ENCODE peak calls at places on chromosome 16, in nine cellular contexts. X, C, K, I, Q, T, E, W and A are unnamed samples. For H3K4me1, the result is how much of the 10 kb centered on the place peaks cover.

GRCh38 chr16:11621539-11621919 is 34.8 kb upstream of the LITAF start:
- DNase-seq in X (no peak), C (no peak), K (peak), I (no peak), Q (no peak), T (no peak), E (no peak), W (no peak), A (no peak)

GRCh38 chr16:57151369-57151768 is 34.5 kb downstream of the PSME3IP1 start:
- DNase-seq in X (no peak), C (no peak), K (no peak), I (no peak), Q (no peak), T (no peak), E (peak), W (no peak), A (no peak)

GRCh38 chr16:84607694-84608093 is 10.2 kb downstream of the COTL1 start:
- DNase-seq in X (no peak), C (no peak), K (peak), I (peak), Q (no peak), T (no peak), E (no peak), W (no peak), A (no peak)

GRCh38 chr16:4443271-4443670 is 17.6 kb downstream of the DNAJA3 start:
- DNase-seq in X (no peak), C (no peak), K (no peak), I (no peak), Q (no peak), T (no peak), E (no peak), W (no peak), A (no peak)

GRCh38 chr16:56470232-56470631 is 18.9 kb downstream of the OGFOD1 start:
- DNase-seq in X (no peak), C (no peak), K (no peak), I (no peak), Q (no peak), T (peak), E (no peak), W (no peak), A (no peak)

GRCh38 chr16:67917140-67917851 is 14.4 kb downstream of the CTRL start:
- DNase-seq in X (no peak), C (no peak), K (no peak), I (no peak), Q (no peak), T (no peak), E (no peak), W (no peak), A (peak)

GRCh38 chr16:66247516-66248089 is 118.9 kb upstream of the CDH5 start:
- DNase-seq in X (no peak), C (peak), K (no peak), I (peak), Q (no peak), T (no peak), E (no peak), W (peak), A (no peak)

GRCh38 chr16:64094992-64095579 is 1026.8 kb downstream of the CDH11 start:
- DNase-seq in X (no peak), C (peak), K (no peak), I (no peak), Q (no peak), T (peak), E (no peak), W (peak), A (no peak)

GRCh38 chr16:8866118-8866883 is 2.5 kb downstream of the CARHSP1 start:
- DNase-seq in X (no peak), C (peak), K (no peak), I (no peak), Q (no peak), T (no peak), E (peak), W (no peak), A (no peak)

GRCh38 chr16:2008009-2008526 is 1.6 kb downstream of the ZNF598 start:
- DNase-seq in X (no peak), C (peak), K (no peak), I (peak), Q (no peak), T (peak), E (no peak), W (peak), A (no peak)

GRCh38 chr16:3503513-3503912 is 2.7 kb downstream of the CLUAP1 start:
- DNase-seq in X (no peak), C (no peak), K (peak), I (peak), Q (no peak), T (peak), E (no peak), W (no peak), A (no peak)

GRCh38 chr16:2715519-2715918 is 4.5 kb downstream of the PRSS27 start:
- DNase-seq in X (no peak), C (peak), K (peak), I (peak), Q (no peak), T (peak), E (peak), W (peak), A (peak)

GRCh38 chr16:576197-576822 is 6.5 kb downstream of the PIGQ start:
- DNase-seq in X (no peak), C (no peak), K (no peak), I (no peak), Q (no peak), T (no peak), E (no peak), W (no peak), A (no peak)

GRCh38 chr16:578232-578869 is 8.6 kb downstream of the PIGQ start:
- DNase-seq in X (no peak), C (no peak), K (no peak), I (no peak), Q (no peak), T (no peak), E (no peak), W (no peak), A (no peak)

GRCh38 chr16:575354-576196 is 5.8 kb downstream of the PIGQ start:
- DNase-seq in X (no peak), C (no peak), K (no peak), I (no peak), Q (no peak), T (no peak), E (no peak), W (no peak), A (no peak)

GRCh38 chr16:577796-578195 is 8.0 kb downstream of the PIGQ start:
- DNase-seq in X (no peak), C (no peak), K (no peak), I (no peak), Q (no peak), T (no peak), E (no peak), W (no peak), A (no peak)

GRCh38 chr16:576823-577201 is 7.0 kb downstream of the PIGQ start:
- DNase-seq in X (no peak), C (no peak), K (no peak), I (no peak), Q (no peak), T (no peak), E (peak), W (no peak), A (no peak)
- TF ChIP-seq CTCF in X (no peak), C (no peak), K (no peak), I (no peak), Q (no peak), T (no peak), E (peak), W (no peak), A (no peak)

GRCh38 chr16:86363057-86363490 is 147.3 kb upstream of the FOXF1 start:
- DNase-seq in X (no peak), C (peak), K (no peak), I (no peak), Q (no peak), T (peak), E (no peak), W (peak), A (no peak)

GRCh38 chr16:86364653-86365380 is 145.5 kb upstream of the FOXF1 start:
- DNase-seq in X (no peak), C (no peak), K (no peak), I (no peak), Q (no peak), T (no peak), E (no peak), W (no peak), A (no peak)

GRCh38 chr16:86367291-86368072 is 142.8 kb upstream of the FOXF1 start:
- DNase-seq in X (no peak), C (no peak), K (no peak), I (no peak), Q (no peak), T (no peak), E (no peak), W (no peak), A (no peak)

GRCh38 chr16:86363836-86364618 is 146.3 kb upstream of the FOXF1 start:
- DNase-seq in X (no peak), C (peak), K (no peak), I (no peak), Q (no peak), T (no peak), E (no peak), W (no peak), A (no peak)

DNA sequence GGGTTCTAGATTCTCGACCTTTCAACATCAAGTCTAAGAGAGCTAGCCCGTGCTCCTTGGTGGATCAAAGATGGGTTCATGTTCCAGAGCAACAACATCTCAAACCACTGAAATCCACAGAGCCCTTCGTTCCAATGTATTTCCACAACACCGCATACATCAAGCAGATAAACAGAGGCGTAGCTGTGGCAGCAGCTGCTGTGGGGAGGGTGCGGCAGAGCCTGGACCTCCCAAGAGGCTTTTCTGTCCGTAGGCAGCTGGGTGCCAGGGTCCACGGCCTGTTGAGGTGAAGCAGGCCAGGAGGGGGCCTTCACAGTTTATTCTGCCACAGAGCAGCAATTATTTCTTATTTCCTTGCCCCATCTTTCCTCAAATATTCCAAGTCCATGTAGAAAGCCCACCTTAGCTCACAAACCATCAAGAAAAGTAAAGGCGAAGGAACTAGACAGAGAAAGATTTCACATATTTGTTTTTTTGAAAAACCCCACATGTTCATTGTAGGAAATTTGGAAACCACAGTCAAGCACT is 144.8 kb upstream of the FOXF1 start:
- DNase-seq in X (no peak), C (no peak), K (no peak), I (no peak), Q (no peak), T (no peak), E (no peak), W (peak), A (no peak)
- H3K4me1 ChIP-seq in X (under half), C (under half), K (under half), I (under half), Q (under half), T (under half), E (under half), W (under half), A (under half)

GRCh38 chr16:86072328-86073102 is 173.6 kb downstream of the IRF8 start:
- DNase-seq in X (no peak), C (peak), K (peak), I (peak), Q (no peak), T (peak), E (peak), W (peak), A (no peak)

GRCh38 chr16:86073763-86074493 is 175.0 kb downstream of the IRF8 start:
- DNase-seq in X (no peak), C (no peak), K (no peak), I (peak), Q (no peak), T (no peak), E (peak), W (no peak), A (no peak)

GRCh38 chr16:86071611-86072240 is 172.8 kb downstream of the IRF8 start:
- DNase-seq in X (no peak), C (no peak), K (no peak), I (no peak), Q (no peak), T (no peak), E (no peak), W (no peak), A (no peak)

GRCh38 chr16:86074651-86075487 is 175.9 kb downstream of the IRF8 start:
- DNase-seq in X (no peak), C (no peak), K (no peak), I (peak), Q (no peak), T (peak), E (peak), W (peak), A (no peak)

DNA sequence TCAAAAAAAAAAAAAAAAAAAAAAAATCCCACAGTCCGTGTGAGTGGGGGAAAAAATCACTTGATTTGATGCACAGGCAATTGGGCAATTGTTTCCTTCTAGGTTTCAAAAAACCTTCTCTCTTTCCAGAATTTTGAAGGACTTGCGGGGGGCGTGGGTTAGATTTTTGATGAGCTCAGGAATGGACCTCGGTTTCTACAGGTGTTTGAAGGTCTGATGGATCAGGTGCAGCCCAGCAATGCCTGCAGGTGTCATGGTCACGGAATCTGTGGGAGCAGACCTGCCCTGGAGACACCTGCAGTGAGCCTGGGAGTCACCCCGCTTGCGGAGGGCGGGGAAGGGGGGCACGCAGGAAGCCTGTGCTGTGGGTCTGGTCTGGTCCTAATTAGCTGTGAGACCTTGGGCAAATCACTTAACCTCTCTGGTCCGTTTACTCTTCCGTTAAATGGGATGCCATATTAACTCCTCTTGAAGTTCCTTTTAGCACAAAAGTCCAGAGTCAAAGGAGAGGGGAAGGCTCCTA is 174.2 kb downstream of the IRF8 start:
- DNase-seq in X (no peak), C (no peak), K (no peak), I (peak), Q (no peak), T (no peak), E (no peak), W (no peak), A (no peak)
- TF ChIP-seq CTCF in X (no peak), C (no peak), K (peak), I (no peak), Q (peak), T (no peak), E (peak), W (no peak), A (no peak)

GRCh38 chr16:51150894-51151320 is at the start of gene SALL1:
- DNase-seq in X (no peak), C (peak), K (no peak), I (no peak), Q (no peak), T (no peak), E (peak), W (peak), A (no peak)

GRCh38 chr16:51148674-51149228 is 2.3 kb downstream of the SALL1 start:
- DNase-seq in X (no peak), C (peak), K (no peak), I (no peak), Q (no peak), T (no peak), E (no peak), W (no peak), A (no peak)

GRCh38 chr16:51150159-51150893 is 744 bp downstream of the SALL1 start:
- DNase-seq in X (no peak), C (peak), K (no peak), I (no peak), Q (no peak), T (no peak), E (peak), W (no peak), A (no peak)

GRCh38 chr16:51149251-51149661 is 1.8 kb downstream of the SALL1 start:
- DNase-seq in X (no peak), C (peak), K (no peak), I (no peak), Q (no peak), T (no peak), E (peak), W (no peak), A (no peak)

GRCh38 chr16:51149721-51150158 is 1.3 kb downstream of the SALL1 start:
- DNase-seq in X (no peak), C (no peak), K (no peak), I (no peak), Q (no peak), T (no peak), E (peak), W (no peak), A (no peak)
- H3K4me1 ChIP-seq in X (under half), C (under half), K (under half), I (under half), Q (under half), T (under half), E (under half), W (under half), A (under half)

GRCh38 chr16:82641336-82641984 is 14.7 kb downstream of the CDH13 start:
- DNase-seq in X (no peak), C (peak), K (no peak), I (no peak), Q (no peak), T (peak), E (no peak), W (peak), A (no peak)
- TF ChIP-seq CTCF in X (no peak), C (peak), K (peak), I (no peak), Q (peak), T (peak), E (peak), W (peak), A (no peak)

DNA sequence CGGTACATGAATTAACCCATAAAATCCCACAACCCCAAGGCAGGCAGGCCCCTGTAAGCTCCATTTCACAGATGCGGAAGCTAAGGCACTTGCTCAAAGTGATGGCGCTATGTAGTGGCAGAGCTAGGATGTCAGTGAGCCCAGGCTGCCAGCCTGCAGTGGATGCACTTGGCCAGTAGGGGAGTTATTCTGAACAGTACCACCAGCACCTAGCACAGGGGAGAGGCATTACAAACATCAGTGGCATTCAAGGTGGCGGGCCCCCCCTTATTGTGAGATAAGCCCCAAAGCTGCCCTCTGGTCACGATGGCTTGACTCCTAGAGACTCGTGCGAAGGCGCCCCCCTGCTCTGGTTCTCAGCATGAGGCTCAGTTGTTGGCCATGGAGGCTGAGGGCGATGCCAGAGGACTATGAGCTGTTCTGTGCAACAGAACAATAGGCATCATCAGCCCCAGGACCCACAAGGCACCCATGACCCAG is 33.8 kb downstream of the GTF3C1 start:
- DNase-seq in X (no peak), C (peak), K (no peak), I (no peak), Q (no peak), T (peak), E (peak), W (no peak), A (no peak)
- H3K4me1 ChIP-seq in X (under half), C (under half), K (under half), I (under half), Q (under half), T (under half), E (under half), W (under half), A (under half)

DNA sequence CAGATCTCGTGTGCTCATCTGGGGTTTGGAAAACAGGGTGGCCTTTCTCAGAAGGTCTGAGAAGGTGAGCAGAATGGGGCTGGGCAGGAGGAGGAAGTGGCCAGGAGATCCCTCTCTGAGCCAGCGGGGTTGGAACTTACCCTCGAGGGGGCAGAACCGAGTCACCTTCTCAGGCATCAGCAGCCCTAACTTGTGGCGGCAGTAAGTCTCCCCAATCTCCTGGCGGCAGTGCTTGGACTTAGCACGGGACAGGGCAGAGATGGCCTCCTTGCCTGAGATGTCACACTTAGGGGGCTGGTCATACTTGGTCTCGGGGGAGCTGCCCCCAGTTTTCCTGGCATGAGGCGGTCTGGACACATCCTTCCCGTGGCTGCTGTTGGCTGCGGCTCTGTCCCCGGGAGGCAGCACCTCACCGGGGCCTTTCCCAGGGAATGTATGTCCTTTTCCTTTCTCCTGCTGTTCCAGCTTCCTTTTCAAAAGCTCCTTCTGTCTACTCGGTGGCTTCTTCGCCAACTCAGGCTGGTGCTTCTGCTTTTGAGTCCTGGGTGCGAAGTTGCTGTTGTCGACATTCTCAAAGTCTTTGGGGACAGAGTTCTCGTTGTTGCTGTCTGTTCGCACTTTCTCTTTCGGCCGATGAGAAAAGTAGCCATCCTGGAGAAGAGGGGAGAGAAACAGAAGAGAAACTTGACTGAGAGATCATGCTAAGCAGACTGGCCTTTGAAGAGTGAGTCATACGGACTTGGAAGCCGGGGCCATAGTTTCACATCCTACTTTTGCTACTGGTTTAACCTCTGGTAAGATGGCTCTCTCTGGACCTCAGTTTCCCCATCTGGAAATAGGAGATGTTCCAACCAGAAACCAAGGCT is 211.7 kb downstream of the XYLT1 start:
- DNase-seq in X (no peak), C (no peak), K (no peak), I (peak), Q (no peak), T (no peak), E (peak), W (no peak), A (no peak)
- TF ChIP-seq CTCF in X (no peak), C (no peak), K (no peak), I (peak), Q (no peak), T (no peak), E (no peak), W (no peak), A (no peak)

DNA sequence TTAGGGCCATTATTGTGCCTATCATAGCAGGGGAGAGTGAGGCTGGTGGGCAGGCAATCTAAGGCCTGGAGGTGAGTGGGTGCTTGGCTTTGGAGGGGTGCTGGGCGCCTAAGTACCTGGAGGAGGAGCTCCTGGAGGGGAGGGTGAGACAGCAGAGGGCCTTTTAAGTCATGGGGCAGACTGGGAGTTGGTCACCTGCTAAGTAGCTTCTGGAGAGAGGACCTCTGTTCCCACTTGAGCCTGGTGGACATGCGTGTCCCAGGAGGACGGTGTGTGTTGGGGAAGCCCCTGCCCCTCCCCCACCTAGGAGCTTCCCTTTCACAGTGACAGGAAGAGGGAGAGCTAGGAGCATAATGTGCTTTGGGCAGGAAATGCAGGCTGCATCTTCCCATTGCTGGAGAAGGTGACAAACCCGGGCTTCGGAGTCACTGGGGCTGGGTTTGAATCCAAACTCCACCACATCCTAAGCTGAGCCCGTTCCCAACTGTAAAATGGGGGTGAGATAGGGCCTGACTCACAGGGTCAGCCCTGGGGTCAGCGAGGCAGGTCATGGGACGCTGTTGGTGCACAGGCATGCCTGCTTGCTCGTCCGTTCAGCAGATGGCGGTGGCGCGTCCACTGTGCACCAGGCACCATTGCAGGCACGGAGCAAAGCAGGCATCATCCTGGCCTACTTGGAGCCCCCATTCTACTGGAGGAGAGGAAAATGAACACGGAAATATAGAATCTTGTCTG is 37.9 kb downstream of the CMIP start:
- DNase-seq in X (no peak), C (no peak), K (no peak), I (no peak), Q (no peak), T (no peak), E (no peak), W (no peak), A (no peak)
- H3K4me1 ChIP-seq in X (under half), C (under half), K (half or more), I (under half), Q (under half), T (under half), E (under half), W (under half), A (half or more)